ENCODE peak calls at places on chromosome 1, in five cellular contexts. H, B, D, A and N are unnamed samples.

GRCh38 chr1:65235867-65236805 is 73.2 kb upstream of the DNAJC6 start:
- DNase-seq in A (no peak), B (peak; percentile 74), H (no peak), D (no peak), N (no peak)

GRCh38 chr1:205948000-205948399 is 4.7 kb upstream of the SLC26A9 start:
- DNase-seq in D (no peak), A (no peak), H (no peak), B (no peak), N (no peak)

GRCh38 chr1:47438321-47439150 is 692 bp downstream of the FOXD2 start:
- DNase-seq in H (no peak), B (no peak), D (no peak), A (peak; percentile 59), N (no peak)

GRCh38 chr1:114113801-114114750 is 39.6 kb downstream of the SYT6 start:
- DNase-seq in H (no peak), A (no peak), B (no peak), D (peak; percentile 17), N (no peak)

GRCh38 chr1:76082084-76082483 is 7.5 kb downstream of the ST6GALNAC3 start:
- DNase-seq in D (no peak), B (no peak), H (no peak), A (no peak), N (no peak)

GRCh38 chr1:26537951-26538352 is 8.4 kb downstream of the RPS6KA1 start:
- DNase-seq in B (peak; percentile 62), A (no peak), D (no peak), H (no peak), N (peak; percentile 2)

GRCh38 chr1:29736582-29737188 is 500.4 kb downstream of the PTPRU start:
- DNase-seq in H (no peak), B (peak; percentile 67), A (no peak), D (peak; percentile 45), N (peak; percentile 5)

GRCh38 chr1:31828341-31828740 is 12.5 kb upstream of the SPOCD1 start:
- DNase-seq in H (no peak), A (no peak), D (no peak), B (no peak), N (no peak)

GRCh38 chr1:234486858-234487830 is 8.2 kb upstream of the TARBP1 start:
- DNase-seq in D (peak; percentile 47), H (no peak), A (no peak), B (peak; percentile 90), N (no peak)

GRCh38 chr1:145988773-145989172 is 7.6 kb downstream of the TXNIP start:
- DNase-seq in A (no peak), B (no peak), H (no peak), D (no peak), N (no peak)

GRCh38 chr1:164058192-164058591 is 500.8 kb upstream of the PBX1 start:
- DNase-seq in A (no peak), B (no peak), H (no peak), D (no peak), N (no peak)

GRCh38 chr1:246784621-246785535 is 60.7 kb downstream of the SCCPDH start:
- DNase-seq in H (no peak), A (no peak), D (no peak), B (peak; percentile 64), N (peak; percentile 18)

GRCh38 chr1:46413596-46413985 is 19.5 kb downstream of the FAAH start:
- DNase-seq in B (peak; percentile 6), D (no peak), A (peak; percentile 34), H (no peak), N (no peak)

GRCh38 chr1:185360714-185361113 is 43.7 kb upstream of the IVNS1ABP start:
- DNase-seq in A (no peak), D (no peak), B (peak; percentile 30), H (no peak), N (no peak)

GRCh38 chr1:99640672-99641071 is 5.2 kb upstream of the PALMD start:
- DNase-seq in A (no peak), D (no peak), B (no peak), H (no peak), N (no peak)

GRCh38 chr1:218346391-218347204 is 1.5 kb downstream of the TGFB2 start:
- DNase-seq in D (no peak), B (peak; percentile 42), A (no peak), H (peak; percentile 52), N (no peak)

GRCh38 chr1:228434674-228435073 is 18.0 kb upstream of the TRIM17 start:
- DNase-seq in B (peak; percentile 19), D (no peak), A (no peak), H (no peak), N (no peak)

GRCh38 chr1:19647643-19648042 is 3.5 kb downstream of the NBL1 start:
- DNase-seq in D (peak; percentile 64), A (peak; percentile 70), B (peak; percentile 21), H (peak; percentile 64), N (no peak)

GRCh38 chr1:77683836-77684148 is 1.3 kb upstream of the ZZZ3 start:
- DNase-seq in H (no peak), B (no peak), A (no peak), D (no peak), N (no peak)

GRCh38 chr1:48498096-48498791 is 26.2 kb upstream of the SPATA6 start:
- DNase-seq in H (peak; percentile 82), D (peak; percentile 78), A (peak; percentile 76), B (peak; percentile 85), N (peak; percentile 31)

GRCh38 chr1:207172885-207173284 is 68.9 kb downstream of the C4BPA start:
- DNase-seq in B (no peak), D (no peak), A (no peak), H (no peak), N (no peak)

GRCh38 chr1:84855168-84855567 is 37.8 kb downstream of the LPAR3 start:
- DNase-seq in D (no peak), A (no peak), H (no peak), B (peak; percentile 64), N (no peak)

GRCh38 chr1:52665173-52666020 is 32.4 kb downstream of the SHISAL2A start:
- DNase-seq in B (no peak), D (no peak), H (no peak), A (no peak), N (no peak)

GRCh38 chr1:52669696-52670095 is 28.5 kb downstream of the COA7 start:
- DNase-seq in A (no peak), D (no peak), H (no peak), B (peak; percentile 47), N (peak; percentile 46)

GRCh38 chr1:52668711-52669110 is 29.4 kb downstream of the COA7 start:
- DNase-seq in D (no peak), H (no peak), A (no peak), B (no peak), N (no peak)

GRCh38 chr1:52667290-52667689 is 30.9 kb downstream of the COA7 start:
- DNase-seq in D (no peak), A (no peak), H (no peak), B (no peak), N (no peak)

DNA sequence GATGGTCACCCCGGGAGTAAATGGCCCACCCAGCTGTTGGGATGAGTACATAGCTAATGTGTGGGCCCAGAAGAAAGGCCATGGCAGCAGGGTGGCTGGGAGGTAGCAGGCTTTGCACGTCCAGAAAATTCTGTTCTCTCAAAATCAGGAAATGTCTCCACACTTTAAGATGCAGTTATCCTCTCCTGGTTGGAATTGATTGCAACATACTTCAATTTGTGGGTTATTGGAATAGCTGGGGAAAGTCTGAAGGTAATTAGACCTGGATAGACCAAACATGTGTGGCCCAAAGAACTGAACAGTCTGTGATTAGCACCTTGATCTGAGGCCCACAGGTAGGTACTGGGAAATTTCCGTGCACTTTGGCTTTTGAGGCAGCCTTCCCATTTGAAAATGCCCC is 30.2 kb downstream of the COA7 start:
- DNase-seq in A (no peak), D (no peak), H (no peak), B (no peak), N (no peak)
- H3K4me3 ChIP-seq in A (no peak overlapping the region), D (no peak overlapping the region), H (no peak overlapping the region), B (no peak overlapping the region), N (no peak overlapping the region)

GRCh38 chr1:179025125-179025974 is at the start of gene FAM20B:
- DNase-seq in B (peak; percentile 97), D (peak; percentile 95), A (peak; percentile 98), H (peak; percentile 94), N (peak; percentile 53)
- TF ChIP-seq CTCF in B (no peak), D (no peak), A (no peak), H (no peak), N (no peak)

DNA sequence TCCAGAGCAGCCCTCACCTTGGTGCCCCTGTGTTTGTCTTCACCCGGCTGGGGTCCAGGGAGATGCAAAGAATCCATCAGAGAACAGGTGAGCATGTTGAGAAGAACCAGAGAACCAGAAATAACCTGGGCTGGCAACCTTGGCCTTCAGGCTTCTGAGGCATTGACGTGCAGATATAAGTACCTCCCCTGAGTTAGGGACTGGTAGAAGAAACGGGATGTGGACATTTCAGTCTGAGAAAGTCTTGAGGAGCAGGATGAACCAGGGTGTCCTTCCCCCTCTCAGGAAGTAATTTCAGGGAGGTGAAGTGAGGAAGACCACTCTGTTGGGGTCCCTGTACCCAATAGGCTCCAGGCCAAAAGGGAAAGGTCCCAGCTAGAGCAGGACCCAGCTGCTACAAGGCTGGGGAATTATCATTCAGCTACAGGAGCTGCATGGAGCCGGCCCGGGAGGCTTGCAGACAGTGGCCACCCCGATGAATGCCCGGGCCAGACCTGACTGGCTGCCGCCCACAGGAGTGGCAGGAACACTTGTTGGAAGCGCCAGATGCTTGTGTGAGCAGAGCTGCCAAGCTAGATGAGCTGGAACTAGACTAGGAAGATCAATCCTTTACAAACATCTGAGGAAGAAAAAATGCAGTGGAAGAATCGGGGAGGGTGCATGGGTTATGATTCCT is 1.7 kb upstream of the AURKAIP1 start:
- DNase-seq in D (no peak), B (no peak), A (no peak), H (no peak), N (no peak)
- H3K4me3 ChIP-seq in D (no peak overlapping the region), B (no peak overlapping the region), A (no peak overlapping the region), H (no peak overlapping the region), N (no peak overlapping the region)

GRCh38 chr1:182766881-182767645 is 22.5 kb upstream of the NPL start:
- DNase-seq in A (no peak), B (no peak), D (no peak), H (no peak), N (no peak)

GRCh38 chr1:182768973-182769372 is 20.6 kb upstream of the NPL start:
- DNase-seq in A (no peak), B (peak; percentile 15), D (no peak), H (no peak), N (no peak)

GRCh38 chr1:182766050-182766449 is 23.5 kb upstream of the NPL start:
- DNase-seq in A (no peak), D (no peak), B (no peak), H (no peak), N (no peak)

GRCh38 chr1:182770193-182770592 is 19.4 kb upstream of the NPL start:
- DNase-seq in H (no peak), A (no peak), D (peak; percentile 40), B (no peak), N (no peak)

DNA sequence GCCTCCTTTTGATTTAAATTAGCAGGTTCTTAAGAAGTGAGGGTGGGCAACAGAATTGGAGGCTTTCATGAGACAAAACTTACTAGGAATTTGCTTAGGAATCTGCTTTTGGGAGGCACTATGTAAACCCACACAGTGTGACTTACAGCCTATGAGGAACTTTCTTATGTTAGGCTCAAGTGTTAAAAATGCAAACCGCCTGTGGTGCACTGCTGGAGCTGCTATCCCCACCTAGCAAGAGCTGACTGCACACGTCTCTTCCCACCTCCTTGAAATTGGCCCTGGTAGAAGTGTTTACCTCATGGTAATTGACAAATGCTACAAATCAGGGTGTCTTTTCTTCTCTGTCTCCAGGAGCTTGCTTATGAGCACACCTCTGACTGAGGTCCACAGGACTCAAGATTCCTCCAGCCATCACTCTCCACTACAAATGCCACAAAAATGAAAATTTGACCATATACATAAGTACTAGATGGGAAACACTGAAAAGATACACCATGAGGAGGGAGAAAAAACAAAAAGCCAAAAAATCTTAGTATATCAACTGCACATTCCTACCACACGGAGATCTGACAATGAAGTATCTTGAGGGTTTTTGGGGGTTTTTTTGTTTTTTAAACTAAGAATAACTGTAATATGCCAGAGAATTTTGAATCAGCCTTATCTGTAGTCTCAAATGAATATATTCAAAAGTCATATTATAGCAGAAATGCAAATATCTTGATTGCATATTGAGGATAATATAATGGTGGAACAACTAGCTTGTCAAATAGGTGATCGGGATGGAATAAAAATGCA is 18.2 kb upstream of the NPL start:
- DNase-seq in H (no peak), A (no peak), D (no peak), B (no peak), N (no peak)
- TF ChIP-seq CTCF in H (no peak), A (no peak), D (no peak), B (peak; percentile 27), N (no peak)